ENCODE peak calls at places on chromosome 15, in ten cellular contexts. Y, A, G, J, C, W, B, E, F and P are unnamed samples.

GRCh38 chr15:59420986-59421618 is 16.9 kb upstream of the FAM81A start:
- DNase-seq in J (peak; percentile 84), F (peak; percentile 37), E (no peak), A (no peak), W (peak; percentile 64), B (no peak), C (no peak), Y (no peak), G (no peak), P (peak; percentile 71)

GRCh38 chr15:26766262-26766661 is 6.6 kb downstream of the GABRB3 start:
- DNase-seq in W (no peak), C (no peak), A (no peak), F (no peak), G (no peak), Y (no peak), B (no peak), J (no peak), E (no peak), P (no peak)

GRCh38 chr15:88834211-88834812 is 31.1 kb downstream of the ACAN start:
- DNase-seq in W (peak; percentile 68), A (peak; percentile 57), F (peak; percentile 59), G (no peak), Y (peak; percentile 23), E (no peak), C (peak; percentile 31), J (peak; percentile 33), B (peak; percentile 2), P (peak; percentile 74)

GRCh38 chr15:53354905-53355304 is 404.6 kb downstream of the WDR72 start:
- DNase-seq in F (no peak), A (no peak), W (no peak), E (no peak), G (no peak), Y (no peak), C (no peak), B (no peak), J (no peak), P (no peak)

GRCh38 chr15:59350421-59350732 is 22.3 kb downstream of the MYO1E start:
- DNase-seq in B (no peak), C (no peak), E (no peak), Y (no peak), F (no peak), J (no peak), G (no peak), W (no peak), A (no peak), P (no peak)

GRCh38 chr15:75104804-75105557 is 81.6 kb downstream of the PPCDC start:
- DNase-seq in E (peak; percentile 66), A (peak; percentile 62), C (peak; percentile 82), Y (peak; percentile 58), G (no peak), F (peak; percentile 82), J (no peak), B (no peak), W (peak; percentile 93), P (peak; percentile 94)

GRCh38 chr15:80503319-80503952 is 99.3 kb downstream of the ARNT2 start:
- DNase-seq in F (peak; percentile 60), G (no peak), E (no peak), B (no peak), Y (no peak), J (no peak), C (no peak), W (peak; percentile 48), A (no peak), P (no peak)

GRCh38 chr15:60379466-60380274 is 18.1 kb downstream of the ANXA2 start:
- DNase-seq in J (no peak), C (peak; percentile 97), Y (no peak), G (peak; percentile 86), F (peak; percentile 100), A (no peak), W (peak; percentile 92), B (no peak), E (peak; percentile 98), P (peak; percentile 95)

GRCh38 chr15:76994971-76995945 is at the start of gene PSTPIP1:
- DNase-seq in C (no peak), G (peak; percentile 19), J (no peak), W (no peak), B (peak; percentile 23), Y (no peak), F (peak; percentile 15), A (no peak), E (no peak), P (no peak)

GRCh38 chr15:65937476-65937875 is 68.2 kb downstream of the RAB11A start:
- DNase-seq in G (no peak), W (no peak), E (no peak), B (no peak), A (no peak), C (peak; percentile 40), J (no peak), Y (no peak), F (no peak), P (no peak)

GRCh38 chr15:56758770-56759449 is 25.6 kb upstream of the ZNF280D start:
- DNase-seq in A (no peak), Y (peak; percentile 18), G (no peak), W (peak; percentile 62), J (no peak), E (peak; percentile 34), C (peak; percentile 83), F (peak; percentile 85), B (no peak), P (peak; percentile 69)

GRCh38 chr15:42811435-42811834 is 74.5 kb upstream of the CDAN1 start:
- DNase-seq in F (no peak), G (no peak), A (no peak), C (no peak), B (no peak), J (no peak), Y (no peak), W (no peak), E (no peak), P (no peak)

GRCh38 chr15:42802168-42802567 is 65.2 kb upstream of the CDAN1 start:
- DNase-seq in A (no peak), W (no peak), J (no peak), B (no peak), G (no peak), F (no peak), Y (no peak), C (no peak), E (no peak), P (no peak)

GRCh38 chr15:70267879-70268278 is 170.2 kb upstream of the TLE3 start:
- DNase-seq in G (no peak), J (no peak), C (no peak), E (no peak), B (no peak), F (peak; percentile 41), W (peak; percentile 32), Y (peak; percentile 7), A (no peak), P (no peak)

GRCh38 chr15:63978511-63979226 is 67.6 kb downstream of the DAPK2 start:
- DNase-seq in A (no peak), Y (no peak), W (no peak), F (no peak), C (no peak), E (no peak), G (no peak), J (no peak), B (no peak), P (peak; percentile 49)

GRCh38 chr15:92647467-92648163 is 8.0 kb downstream of the FAM174B start:
- DNase-seq in E (no peak), J (peak; percentile 95), A (no peak), C (no peak), F (no peak), B (no peak), W (no peak), Y (no peak), G (no peak), P (no peak)

GRCh38 chr15:86489992-86490391 is 410.3 kb downstream of the AGBL1 start:
- DNase-seq in J (no peak), B (no peak), C (no peak), A (no peak), E (no peak), W (no peak), F (no peak), Y (no peak), G (no peak), P (peak; percentile 57)

GRCh38 chr15:87120555-87120954 is 1040.9 kb downstream of the AGBL1 start:
- DNase-seq in F (no peak), W (no peak), C (no peak), G (no peak), A (no peak), Y (no peak), B (no peak), J (no peak), E (no peak), P (no peak)

GRCh38 chr15:51798281-51798680 is 31.2 kb upstream of the TMOD3 start:
- DNase-seq in W (no peak), Y (no peak), E (no peak), C (no peak), F (no peak), A (no peak), J (no peak), B (no peak), G (no peak), P (no peak)

GRCh38 chr15:58404722-58405121 is 27.1 kb upstream of the LIPC start:
- DNase-seq in C (no peak), W (no peak), A (no peak), Y (no peak), G (no peak), E (no peak), F (no peak), B (no peak), J (no peak), P (no peak)

GRCh38 chr15:62270216-62270921 is 105.3 kb upstream of the C2CD4B start:
- DNase-seq in E (no peak), W (no peak), Y (no peak), A (no peak), J (no peak), G (no peak), B (no peak), F (no peak), C (no peak), P (no peak)

GRCh38 chr15:100866386-100867330 is 13.0 kb upstream of the ALDH1A3 start:
- DNase-seq in G (no peak), Y (no peak), A (no peak), W (no peak), E (no peak), F (no peak), C (no peak), J (no peak), B (no peak), P (no peak)

GRCh38 chr15:68143129-68143528 is 62.0 kb downstream of the CALML4 start:
- DNase-seq in W (no peak), B (no peak), E (no peak), C (no peak), F (no peak), A (no peak), J (no peak), G (no peak), Y (no peak), P (no peak)

GRCh38 chr15:41482478-41482877 is 11.2 kb upstream of the ITPKA start:
- DNase-seq in A (no peak), F (no peak), G (no peak), B (no peak), J (no peak), E (no peak), C (no peak), W (no peak), Y (no peak), P (no peak)

GRCh38 chr15:94119215-94119815 is 112.0 kb upstream of the MCTP2 start:
- DNase-seq in F (no peak), G (peak; percentile 42), W (no peak), J (no peak), A (no peak), C (no peak), B (no peak), E (no peak), Y (no peak), P (peak; percentile 8)

GRCh38 chr15:99042909-99043308 is 35.3 kb upstream of the PGPEP1L start:
- DNase-seq in C (no peak), A (no peak), B (no peak), E (no peak), G (no peak), J (no peak), Y (no peak), F (no peak), W (no peak), P (no peak)

GRCh38 chr15:72179950-72180581 is 17.5 kb downstream of the GRAMD2A start:
- DNase-seq in C (no peak), Y (no peak), G (no peak), J (no peak), A (no peak), E (no peak), B (no peak), F (no peak), W (peak; percentile 47), P (no peak)

GRCh38 chr15:52392008-52392687 is 96.5 kb upstream of the MYO5C start:
- DNase-seq in G (no peak), J (peak; percentile 69), F (peak; percentile 49), B (no peak), A (no peak), E (peak; percentile 24), Y (no peak), C (peak; percentile 44), W (peak; percentile 29), P (no peak)